ENCODE peak calls at places on chromosomes 1 and 21, in four cellular contexts. One of them, this sample, is unnamed.

GRCh38 chr1:221961532-221962292 is 219.8 kb upstream of the DUSP10 start:
- DNase-seq in tibial nerve: no peak
- DNase-seq in keratinocyte: no peak
- DNase-seq in astrocyte of the cerebellum: peak
- DNase-seq in this sample: peak

GRCh38 chr21:18705971-18706370 is 302.4 kb upstream of the TMPRSS15 start:
- DNase-seq in keratinocyte: no peak
- DNase-seq in astrocyte of the cerebellum: no peak
- DNase-seq in tibial nerve: no peak
- DNase-seq in this sample: no peak

GRCh38 chr1:21931171-21932093 is 5.7 kb downstream of the HSPG2 start:
- DNase-seq in tibial nerve: peak
- DNase-seq in keratinocyte: no peak
- DNase-seq in astrocyte of the cerebellum: peak
- DNase-seq in this sample: no peak

GRCh38 chr1:190067592-190067991 is 410.1 kb downstream of the BRINP3 start:
- DNase-seq in astrocyte of the cerebellum: peak
- DNase-seq in tibial nerve: no peak
- DNase-seq in keratinocyte: no peak
- DNase-seq in this sample: no peak

GRCh38 chr1:218439541-218440295 is 94.6 kb downstream of the TGFB2 start:
- DNase-seq in keratinocyte: no peak
- DNase-seq in tibial nerve: no peak
- DNase-seq in astrocyte of the cerebellum: peak
- DNase-seq in this sample: no peak

GRCh38 chr1:235843458-235843857 is 23.2 kb downstream of the LYST start:
- DNase-seq in keratinocyte: peak
- DNase-seq in tibial nerve: peak
- DNase-seq in astrocyte of the cerebellum: no peak
- DNase-seq in this sample: no peak

GRCh38 chr1:24683713-24684162 is 40.6 kb downstream of the SRRM1 start:
- DNase-seq in keratinocyte: peak
- DNase-seq in astrocyte of the cerebellum: peak
- DNase-seq in tibial nerve: no peak
- DNase-seq in this sample: no peak

GRCh38 chr1:222095606-222096475 is 354.0 kb upstream of the DUSP10 start:
- DNase-seq in keratinocyte: no peak
- DNase-seq in astrocyte of the cerebellum: no peak
- DNase-seq in tibial nerve: peak
- DNase-seq in this sample: no peak

GRCh38 chr1:33072707-33073106 is 8.2 kb upstream of the AZIN2 start:
- DNase-seq in keratinocyte: no peak
- DNase-seq in astrocyte of the cerebellum: no peak
- DNase-seq in tibial nerve: no peak
- DNase-seq in this sample: no peak

GRCh38 chr1:18157968-18158367 is 50.4 kb downstream of the IGSF21 start:
- DNase-seq in astrocyte of the cerebellum: no peak
- DNase-seq in keratinocyte: no peak
- DNase-seq in tibial nerve: no peak
- DNase-seq in this sample: no peak

GRCh38 chr1:101996830-101997485 is at the start of gene OLFM3:
- DNase-seq in keratinocyte: no peak
- DNase-seq in tibial nerve: no peak
- DNase-seq in astrocyte of the cerebellum: no peak
- DNase-seq in this sample: no peak

GRCh38 chr1:182617075-182617429 is 12.9 kb upstream of the RGS16 start:
- DNase-seq in astrocyte of the cerebellum: no peak
- DNase-seq in tibial nerve: no peak
- DNase-seq in keratinocyte: no peak
- DNase-seq in this sample: no peak

GRCh38 chr21:45577806-45578801 is 35.9 kb upstream of the SLC19A1 start:
- DNase-seq in keratinocyte: no peak
- DNase-seq in astrocyte of the cerebellum: no peak
- DNase-seq in tibial nerve: no peak
- DNase-seq in this sample: no peak

GRCh38 chr1:29810121-29811120 is 574.1 kb downstream of the PTPRU start:
- DNase-seq in astrocyte of the cerebellum: no peak
- DNase-seq in keratinocyte: no peak
- DNase-seq in tibial nerve: no peak
- DNase-seq in this sample: no peak

GRCh38 chr1:205456868-205457724 is 1.3 kb upstream of the BLACAT1 start:
- DNase-seq in keratinocyte: no peak
- DNase-seq in tibial nerve: no peak
- DNase-seq in astrocyte of the cerebellum: no peak
- DNase-seq in this sample: no peak

GRCh38 chr1:71045463-71046028 is 2.1 kb downstream of the PTGER3 start:
- DNase-seq in astrocyte of the cerebellum: no peak
- DNase-seq in keratinocyte: no peak
- DNase-seq in tibial nerve: no peak
- DNase-seq in this sample: no peak

GRCh38 chr1:11383553-11384169 is 95.3 kb upstream of the DISP3 start:
- DNase-seq in astrocyte of the cerebellum: no peak
- DNase-seq in keratinocyte: no peak
- DNase-seq in tibial nerve: no peak
- DNase-seq in this sample: no peak

GRCh38 chr1:11380500-11380899 is 98.5 kb upstream of the DISP3 start:
- DNase-seq in astrocyte of the cerebellum: no peak
- DNase-seq in keratinocyte: no peak
- DNase-seq in tibial nerve: no peak
- DNase-seq in this sample: no peak

GRCh38 chr1:11388617-11389016 is 90.3 kb upstream of the DISP3 start:
- DNase-seq in tibial nerve: no peak
- DNase-seq in keratinocyte: no peak
- DNase-seq in astrocyte of the cerebellum: no peak
- DNase-seq in this sample: no peak

GRCh38 chr1:11387829-11388228 is 91.1 kb upstream of the DISP3 start:
- DNase-seq in tibial nerve: no peak
- DNase-seq in astrocyte of the cerebellum: no peak
- DNase-seq in keratinocyte: no peak
- DNase-seq in this sample: no peak

DNA sequence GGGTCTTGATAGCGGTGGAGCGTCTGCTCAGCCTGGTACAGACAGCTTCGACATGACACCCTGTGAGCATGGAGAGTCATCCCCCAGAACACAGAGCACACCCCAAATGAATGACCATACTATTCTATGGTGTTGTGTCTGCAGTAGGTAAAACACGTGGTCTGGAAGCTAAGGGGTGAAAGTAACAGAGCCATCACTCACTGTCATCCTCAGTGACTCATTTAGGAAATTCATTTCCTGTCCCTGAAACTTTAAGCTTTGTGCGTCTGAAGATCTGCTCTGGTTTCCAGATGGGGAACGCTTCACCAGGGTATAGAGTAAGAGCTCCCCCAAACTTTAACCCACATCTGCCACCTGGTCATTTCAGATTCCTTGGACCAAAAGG is 94.8 kb upstream of the DISP3 start:
- DNase-seq in astrocyte of the cerebellum: no peak
- DNase-seq in tibial nerve: no peak
- DNase-seq in keratinocyte: no peak
- DNase-seq in this sample: no peak
- TF ChIP-seq CTCF in astrocyte of the cerebellum: no peak
- TF ChIP-seq CTCF in tibial nerve: no peak
- TF ChIP-seq CTCF in keratinocyte: no peak
- TF ChIP-seq CTCF in this sample: no peak

DNA sequence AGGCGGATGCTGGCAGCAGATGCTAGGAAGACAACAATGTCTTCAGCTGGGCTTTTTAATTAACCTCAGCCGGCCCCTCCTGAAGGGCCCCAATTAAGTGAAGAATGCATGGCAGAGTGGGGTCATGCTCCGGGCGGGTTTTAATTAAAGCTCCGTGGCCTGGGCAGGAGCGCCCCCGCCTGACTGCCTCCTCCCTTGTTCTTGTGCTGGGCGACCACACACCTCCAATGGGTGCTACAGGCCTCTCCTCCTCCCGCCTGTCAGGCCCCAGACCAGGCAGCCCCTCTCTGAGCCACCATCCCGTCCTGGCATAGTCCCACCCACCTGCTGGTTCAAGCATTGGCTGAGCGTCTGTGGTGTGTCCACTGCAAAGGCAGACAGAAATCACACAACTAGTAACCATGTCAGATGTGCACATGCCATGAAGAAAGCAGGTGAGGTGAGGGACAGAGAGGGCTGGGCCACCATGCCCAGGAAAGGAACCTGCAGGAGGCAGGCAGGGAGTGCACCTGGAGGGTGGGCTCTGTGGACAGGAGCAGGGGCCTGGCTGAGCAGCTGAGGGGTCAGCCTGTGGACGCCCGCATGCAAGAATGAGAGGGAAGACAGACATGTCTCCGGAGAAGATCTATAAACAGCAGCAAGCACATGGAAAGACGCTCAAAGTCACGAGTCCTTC is 8.5 kb upstream of the ARF1 start:
- DNase-seq in astrocyte of the cerebellum: no peak
- DNase-seq in tibial nerve: no peak
- DNase-seq in keratinocyte: no peak
- DNase-seq in this sample: peak
- TF ChIP-seq CTCF in astrocyte of the cerebellum: no peak
- TF ChIP-seq CTCF in tibial nerve: no peak
- TF ChIP-seq CTCF in keratinocyte: peak
- TF ChIP-seq CTCF in this sample: no peak

DNA sequence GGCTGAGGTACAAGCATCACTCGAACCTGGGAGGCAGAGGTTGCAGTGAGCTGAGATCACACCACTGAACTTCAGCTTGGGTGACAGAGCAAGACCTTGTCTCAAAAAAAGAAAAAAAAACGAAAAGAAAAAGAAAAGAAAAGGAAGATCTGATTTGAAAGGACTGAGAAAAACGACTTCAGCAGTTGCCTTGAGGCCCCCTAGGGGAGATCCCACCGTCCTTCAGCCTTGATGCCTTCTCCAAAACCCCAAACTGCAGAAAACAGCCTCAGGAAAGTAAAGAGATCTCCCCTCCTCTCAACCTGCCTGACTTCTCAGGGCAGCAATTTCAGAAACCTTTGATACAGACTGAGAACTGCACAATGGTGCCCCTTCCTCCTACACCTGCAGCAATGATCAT is 50.9 kb upstream of the BCAR3 start:
- DNase-seq in tibial nerve: no peak
- DNase-seq in keratinocyte: no peak
- DNase-seq in astrocyte of the cerebellum: no peak
- DNase-seq in this sample: no peak
- TF ChIP-seq CTCF in tibial nerve: no peak
- TF ChIP-seq CTCF in keratinocyte: no peak
- TF ChIP-seq CTCF in astrocyte of the cerebellum: peak
- TF ChIP-seq CTCF in this sample: no peak

GRCh38 chr1:181104790-181105133 is 16.3 kb downstream of the IER5 start:
- DNase-seq in tibial nerve: no peak
- DNase-seq in keratinocyte: no peak
- DNase-seq in astrocyte of the cerebellum: no peak
- DNase-seq in this sample: peak
- TF ChIP-seq CTCF in tibial nerve: no peak
- TF ChIP-seq CTCF in keratinocyte: peak
- TF ChIP-seq CTCF in astrocyte of the cerebellum: no peak
- TF ChIP-seq CTCF in this sample: peak

GRCh38 chr1:85911742-85912141 is 203.5 kb upstream of the ZNHIT6 start:
- DNase-seq in tibial nerve: no peak
- DNase-seq in astrocyte of the cerebellum: no peak
- DNase-seq in keratinocyte: no peak
- DNase-seq in this sample: no peak
- TF ChIP-seq CTCF in tibial nerve: no peak
- TF ChIP-seq CTCF in astrocyte of the cerebellum: peak
- TF ChIP-seq CTCF in keratinocyte: peak
- TF ChIP-seq CTCF in this sample: no peak